ENCODE peak calls at places on chromosomes 6 and 20, in ten cellular contexts. J is HCT116, V is GM12878, T is WTC11, H is SK-N-SH, R is H1, Q is NB4, E is K562, X is HepG2, O is endothelial cell of umbilical vein. M is an unnamed sample.

GRCh38 chr20:49345538-49345937 is 67.7 kb upstream of the ZNFX1 start:
- DNase-seq in J (no peak), V (no peak), T (no peak), H (no peak), R (no peak), Q (no peak), E (no peak), X (no peak), O (no peak), M (peak; percentile 70)

GRCh38 chr6:165814669-165815068 is 151.6 kb upstream of the PDE10A start:
- DNase-seq in J (no peak), V (no peak), T (no peak), H (no peak), R (no peak), Q (no peak), E (no peak), X (no peak), O (no peak), M (no peak)

GRCh38 chr20:3846740-3847418 is at the start of gene MAVS:
- DNase-seq in J (peak; percentile 40), V (peak; percentile 36), T (peak; percentile 90), H (peak; percentile 98), R (peak; percentile 92), Q (peak; percentile 91), E (peak; percentile 88), X (peak; percentile 90), O (peak; percentile 84), M (peak; percentile 87)

GRCh38 chr20:58714923-58715708 is 22.5 kb downstream of the NPEPL1 start:
- DNase-seq in J (no peak), V (no peak), T (no peak), H (peak; percentile 29), R (no peak), Q (peak; percentile 0), E (no peak), X (no peak), O (no peak), M (no peak)

GRCh38 chr20:21505810-21506530 is 7.9 kb downstream of the NKX2-2 start:
- DNase-seq in J (peak; percentile 44), V (no peak), T (peak; percentile 73), H (peak; percentile 90), R (peak; percentile 90), Q (peak; percentile 35), E (peak; percentile 80), X (no peak), O (peak; percentile 37), M (peak; percentile 80)

GRCh38 chr6:143271024-143271423 is 179.5 kb downstream of the ADAT2 start:
- DNase-seq in J (no peak), V (no peak), T (no peak), H (peak; percentile 67), R (no peak), Q (no peak), E (no peak), X (peak; percentile 37), O (no peak), M (no peak)

GRCh38 chr6:134902074-134902861 is 47.6 kb downstream of the ALDH8A1 start:
- DNase-seq in J (no peak), V (no peak), T (no peak), H (no peak), R (no peak), Q (no peak), E (no peak), X (no peak), O (no peak), M (no peak)

GRCh38 chr20:32970115-32970972 is 33.9 kb downstream of the SUN5 start:
- DNase-seq in J (no peak), V (no peak), T (peak; percentile 6), H (no peak), R (no peak), Q (no peak), E (no peak), X (no peak), O (no peak), M (no peak)

GRCh38 chr20:11454966-11455799 is 462.5 kb upstream of the BTBD3 start:
- DNase-seq in J (peak; percentile 90), V (no peak), T (no peak), H (no peak), R (no peak), Q (no peak), E (no peak), X (no peak), O (peak; percentile 93), M (peak; percentile 91)

GRCh38 chr6:100175814-100176275 is 181.8 kb upstream of the MCHR2 start:
- DNase-seq in J (no peak), V (no peak), T (no peak), H (no peak), R (no peak), Q (no peak), E (no peak), X (peak; percentile 16), O (peak; percentile 44), M (peak; percentile 59)

GRCh38 chr6:9308284-9308683 is 872.9 kb upstream of the SLC35B3 start:
- DNase-seq in J (no peak), V (no peak), T (no peak), H (no peak), R (no peak), Q (no peak), E (no peak), X (no peak), O (no peak), M (no peak)

GRCh38 chr20:1383621-1384404 is 9.0 kb downstream of the FKBP1A start:
- DNase-seq in J (no peak), V (no peak), T (no peak), H (no peak), R (no peak), Q (no peak), E (no peak), X (no peak), O (no peak), M (no peak)

GRCh38 chr20:14829897-14830296 is 492.5 kb upstream of the FLRT3 start:
- DNase-seq in J (no peak), V (peak; percentile 86), T (no peak), H (no peak), R (no peak), Q (no peak), E (no peak), X (no peak), O (no peak), M (no peak)

GRCh38 chr6:169964440-169965212 is 213.2 kb downstream of the ERMARD start:
- DNase-seq in J (no peak), V (no peak), T (no peak), H (peak; percentile 24), R (no peak), Q (no peak), E (no peak), X (no peak), O (no peak), M (no peak)

GRCh38 chr20:63132131-63132714 is 83.7 kb downstream of the YTHDF1 start:
- DNase-seq in J (no peak), V (no peak), T (peak; percentile 6), H (no peak), R (no peak), Q (no peak), E (no peak), X (no peak), O (no peak), M (no peak)

GRCh38 chr20:63134201-63134612 is 81.7 kb downstream of the YTHDF1 start:
- DNase-seq in J (no peak), V (no peak), T (peak; percentile 57), H (no peak), R (no peak), Q (no peak), E (peak; percentile 46), X (no peak), O (no peak), M (no peak)

GRCh38 chr20:63130654-63131577 is 85.0 kb downstream of the YTHDF1 start:
- DNase-seq in J (no peak), V (no peak), T (peak; percentile 13), H (no peak), R (no peak), Q (no peak), E (no peak), X (no peak), O (no peak), M (no peak)

GRCh38 chr20:63133481-63134091 is 82.3 kb downstream of the YTHDF1 start:
- DNase-seq in J (no peak), V (no peak), T (peak; percentile 8), H (no peak), R (no peak), Q (no peak), E (no peak), X (no peak), O (no peak), M (no peak)

GRCh38 chr20:63132715-63133471 is 83.0 kb downstream of the YTHDF1 start:
- DNase-seq in J (no peak), V (no peak), T (peak; percentile 7), H (no peak), R (no peak), Q (no peak), E (no peak), X (no peak), O (no peak), M (no peak)
- TF ChIP-seq MAX in J (no peak), V (no peak), T (no peak), H (no peak), R (no peak), Q (no peak), E (no peak), X (no peak), O (no peak), M (no peak)

GRCh38 chr6:130396722-130397121 is 30.9 kb downstream of the TMEM200A start:
- DNase-seq in J (no peak), V (no peak), T (no peak), H (no peak), R (no peak), Q (no peak), E (no peak), X (no peak), O (no peak), M (no peak)
- TF ChIP-seq MAX in J (no peak), V (no peak), T (no peak), H (no peak), R (no peak), Q (no peak), E (no peak), X (no peak), O (no peak), M (no peak)

GRCh38 chr6:12395898-12396297 is 105.7 kb downstream of the EDN1 start:
- DNase-seq in J (no peak), V (no peak), T (no peak), H (no peak), R (no peak), Q (no peak), E (no peak), X (no peak), O (peak; percentile 47), M (no peak)
- TF ChIP-seq MAX in J (no peak), V (no peak), T (no peak), H (no peak), R (no peak), Q (no peak), E (no peak), X (no peak), O (no peak), M (no peak)

DNA sequence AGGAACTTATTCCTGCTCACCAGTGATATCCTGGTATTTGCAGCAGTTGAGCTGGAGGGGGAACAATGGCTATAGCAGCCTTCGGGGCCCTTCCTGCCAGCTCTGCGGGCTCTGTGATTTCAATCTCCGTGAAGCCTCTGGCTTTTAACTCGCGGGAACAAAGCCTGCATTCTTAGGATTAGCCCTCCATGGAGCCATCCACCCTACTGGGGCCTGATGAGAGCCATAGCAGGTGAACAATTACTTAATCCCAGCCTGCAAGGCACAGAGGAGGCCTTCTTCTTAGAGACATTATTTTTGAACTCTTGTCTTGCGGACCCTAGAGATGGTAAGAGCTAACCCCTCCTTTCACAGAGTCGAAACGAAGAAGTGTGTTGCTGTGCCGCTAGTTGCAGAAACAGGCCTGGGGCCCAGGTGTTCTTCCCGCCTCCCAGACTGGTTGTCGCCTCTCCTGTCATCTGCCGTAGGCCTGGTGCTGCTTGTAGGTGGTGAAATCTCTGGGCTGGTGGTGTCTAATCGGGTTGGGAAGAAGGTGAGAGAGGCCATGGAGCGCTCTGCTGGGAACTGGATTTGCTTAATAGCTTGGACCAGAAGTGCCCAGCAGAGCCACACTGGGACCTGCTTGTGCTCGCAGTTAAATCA is 9.7 kb downstream of the GHRH start:
- DNase-seq in J (no peak), V (no peak), T (no peak), H (no peak), R (no peak), Q (no peak), E (no peak), X (no peak), O (no peak), M (no peak)
- TF ChIP-seq MAX in J (no peak), V (no peak), T (no peak), H (no peak), R (no peak), Q (no peak), E (no peak), X (no peak), O (no peak), M (no peak)